ENCODE peak calls at places on chromosome 3, in five cellular contexts. One of them, this sample, is unnamed.

GRCh38 chr3:100702082-100703014 is 6.9 kb upstream of the TFG start:
- DNase-seq in IMR-90: no peak
- DNase-seq in suprapubic skin: no peak
- DNase-seq in upper lobe of left lung: no peak
- DNase-seq in transverse colon: no peak
- DNase-seq in this sample: no peak

GRCh38 chr3:152260026-152260425 is 8.7 kb upstream of the MBNL1 start:
- DNase-seq in IMR-90: peak
- DNase-seq in suprapubic skin: no peak
- DNase-seq in upper lobe of left lung: no peak
- DNase-seq in transverse colon: no peak
- DNase-seq in this sample: no peak

GRCh38 chr3:114179575-114179974 is 723 bp upstream of the DRD3 start:
- DNase-seq in IMR-90: peak
- DNase-seq in suprapubic skin: no peak
- DNase-seq in upper lobe of left lung: no peak
- DNase-seq in transverse colon: no peak
- DNase-seq in this sample: no peak

GRCh38 chr3:124587053-124587408 is 143.2 kb upstream of the UMPS start:
- DNase-seq in IMR-90: no peak
- DNase-seq in suprapubic skin: no peak
- DNase-seq in upper lobe of left lung: no peak
- DNase-seq in transverse colon: no peak
- DNase-seq in this sample: no peak

GRCh38 chr3:73783811-73784210 is 159.1 kb upstream of the PDZRN3 start:
- DNase-seq in IMR-90: no peak
- DNase-seq in suprapubic skin: no peak
- DNase-seq in upper lobe of left lung: no peak
- DNase-seq in transverse colon: no peak
- DNase-seq in this sample: no peak

GRCh38 chr3:46535746-46536145 is 30.4 kb downstream of the LRRC2 start:
- DNase-seq in IMR-90: no peak
- DNase-seq in suprapubic skin: no peak
- DNase-seq in upper lobe of left lung: no peak
- DNase-seq in transverse colon: no peak
- DNase-seq in this sample: no peak

GRCh38 chr3:155321418-155321817 is 27.9 kb upstream of the STRIT1 start:
- DNase-seq in IMR-90: peak
- DNase-seq in suprapubic skin: no peak
- DNase-seq in upper lobe of left lung: no peak
- DNase-seq in transverse colon: no peak
- DNase-seq in this sample: no peak

GRCh38 chr3:172181936-172182708 is 142.7 kb downstream of the FNDC3B start:
- DNase-seq in IMR-90: peak
- DNase-seq in suprapubic skin: no peak
- DNase-seq in upper lobe of left lung: no peak
- DNase-seq in transverse colon: no peak
- DNase-seq in this sample: no peak

GRCh38 chr3:53068176-53068575 is 22.3 kb upstream of the SFMBT1 start:
- DNase-seq in IMR-90: no peak
- DNase-seq in suprapubic skin: peak
- DNase-seq in upper lobe of left lung: no peak
- DNase-seq in transverse colon: no peak
- DNase-seq in this sample: no peak

GRCh38 chr3:52834871-52835501 is at the start of gene MUSTN1:
- DNase-seq in IMR-90: peak
- DNase-seq in suprapubic skin: no peak
- DNase-seq in upper lobe of left lung: no peak
- DNase-seq in transverse colon: no peak
- DNase-seq in this sample: peak

GRCh38 chr3:148930785-148931184 is 60.6 kb upstream of the GYG1 start:
- DNase-seq in IMR-90: peak
- DNase-seq in suprapubic skin: no peak
- DNase-seq in upper lobe of left lung: no peak
- DNase-seq in transverse colon: no peak
- DNase-seq in this sample: no peak

GRCh38 chr3:12875857-12876451 is 34.6 kb upstream of the RPL32 start:
- DNase-seq in IMR-90: no peak
- DNase-seq in suprapubic skin: no peak
- DNase-seq in upper lobe of left lung: peak
- DNase-seq in transverse colon: peak
- DNase-seq in this sample: peak

GRCh38 chr3:161689699-161690098 is 193.1 kb downstream of the OTOL1 start:
- DNase-seq in IMR-90: no peak
- DNase-seq in suprapubic skin: no peak
- DNase-seq in upper lobe of left lung: no peak
- DNase-seq in transverse colon: no peak
- DNase-seq in this sample: no peak

GRCh38 chr3:59866076-59866475 is 816.3 kb upstream of the CFAP20DC start:
- DNase-seq in IMR-90: no peak
- DNase-seq in suprapubic skin: no peak
- DNase-seq in upper lobe of left lung: no peak
- DNase-seq in transverse colon: no peak
- DNase-seq in this sample: no peak

GRCh38 chr3:128486692-128487537 is 6.1 kb downstream of the GATA2 start:
- DNase-seq in IMR-90: peak
- DNase-seq in suprapubic skin: peak
- DNase-seq in upper lobe of left lung: peak
- DNase-seq in transverse colon: no peak
- DNase-seq in this sample: no peak

GRCh38 chr3:172687501-172687900 is 23.4 kb downstream of the NCEH1 start:
- DNase-seq in IMR-90: no peak
- DNase-seq in suprapubic skin: no peak
- DNase-seq in upper lobe of left lung: no peak
- DNase-seq in transverse colon: no peak
- DNase-seq in this sample: no peak

GRCh38 chr3:52290596-52291507 is 3.2 kb downstream of the GLYCTK start:
- DNase-seq in IMR-90: no peak
- DNase-seq in suprapubic skin: peak
- DNase-seq in upper lobe of left lung: peak
- DNase-seq in transverse colon: no peak
- DNase-seq in this sample: no peak

GRCh38 chr3:14962762-14963161 is 15.4 kb downstream of the NR2C2 start:
- DNase-seq in IMR-90: peak
- DNase-seq in suprapubic skin: no peak
- DNase-seq in upper lobe of left lung: no peak
- DNase-seq in transverse colon: no peak
- DNase-seq in this sample: no peak

GRCh38 chr3:193520738-193521137 is 34.0 kb downstream of the ATP13A4 start:
- DNase-seq in IMR-90: no peak
- DNase-seq in suprapubic skin: no peak
- DNase-seq in upper lobe of left lung: no peak
- DNase-seq in transverse colon: no peak
- DNase-seq in this sample: no peak

GRCh38 chr3:151282921-151283320 is 4.6 kb upstream of the P2RY14 start:
- DNase-seq in IMR-90: peak
- DNase-seq in suprapubic skin: no peak
- DNase-seq in upper lobe of left lung: no peak
- DNase-seq in transverse colon: no peak
- DNase-seq in this sample: no peak

GRCh38 chr3:54931182-54931581 is 3.3 kb upstream of the LRTM1 start:
- DNase-seq in IMR-90: no peak
- DNase-seq in suprapubic skin: no peak
- DNase-seq in upper lobe of left lung: no peak
- DNase-seq in transverse colon: no peak
- DNase-seq in this sample: no peak

GRCh38 chr3:83946045-83946444 is 1012.7 kb upstream of the CADM2 start:
- DNase-seq in IMR-90: no peak
- DNase-seq in suprapubic skin: no peak
- DNase-seq in upper lobe of left lung: no peak
- DNase-seq in transverse colon: no peak
- DNase-seq in this sample: no peak

GRCh38 chr3:34956511-34956910 is 682.8 kb upstream of the ARPP21 start:
- DNase-seq in IMR-90: no peak
- DNase-seq in suprapubic skin: no peak
- DNase-seq in upper lobe of left lung: no peak
- DNase-seq in transverse colon: no peak
- DNase-seq in this sample: no peak

GRCh38 chr3:181838940-181839914 is 127.5 kb downstream of the SOX2 start:
- DNase-seq in IMR-90: no peak
- DNase-seq in suprapubic skin: no peak
- DNase-seq in upper lobe of left lung: no peak
- DNase-seq in transverse colon: no peak
- DNase-seq in this sample: no peak

GRCh38 chr3:159882367-159882766 is 106.3 kb upstream of the IL12A start:
- DNase-seq in IMR-90: no peak
- DNase-seq in suprapubic skin: no peak
- DNase-seq in upper lobe of left lung: no peak
- DNase-seq in transverse colon: no peak
- DNase-seq in this sample: no peak

GRCh38 chr3:183880121-183880520 is 4.6 kb downstream of the PARL start:
- DNase-seq in IMR-90: no peak
- DNase-seq in suprapubic skin: no peak
- DNase-seq in upper lobe of left lung: no peak
- DNase-seq in transverse colon: no peak
- DNase-seq in this sample: no peak

GRCh38 chr3:98901465-98902174 is at the start of gene DCBLD2:
- DNase-seq in IMR-90: peak
- DNase-seq in suprapubic skin: peak
- DNase-seq in upper lobe of left lung: peak
- DNase-seq in transverse colon: peak
- DNase-seq in this sample: peak
- TF ChIP-seq POLR2A in IMR-90: peak
- TF ChIP-seq POLR2A in suprapubic skin: peak
- TF ChIP-seq POLR2A in upper lobe of left lung: no peak
- TF ChIP-seq POLR2A in transverse colon: peak
- TF ChIP-seq POLR2A in this sample: peak

GRCh38 chr3:195397524-195397923 is 45.3 kb downstream of the ACAP2 start:
- DNase-seq in IMR-90: peak
- DNase-seq in suprapubic skin: no peak
- DNase-seq in upper lobe of left lung: no peak
- DNase-seq in transverse colon: no peak
- DNase-seq in this sample: no peak
- H3K4me3 ChIP-seq in IMR-90: no peak
- H3K4me3 ChIP-seq in suprapubic skin: no peak
- H3K4me3 ChIP-seq in upper lobe of left lung: no peak
- H3K4me3 ChIP-seq in transverse colon: no peak
- H3K4me3 ChIP-seq in this sample: no peak

GRCh38 chr3:42216820-42217416 is 49.1 kb downstream of the CCK start:
- DNase-seq in IMR-90: peak
- DNase-seq in suprapubic skin: no peak
- DNase-seq in upper lobe of left lung: no peak
- DNase-seq in transverse colon: no peak
- DNase-seq in this sample: no peak
- H3K27ac ChIP-seq in IMR-90: no peak
- H3K27ac ChIP-seq in suprapubic skin: no peak
- H3K27ac ChIP-seq in upper lobe of left lung: no peak
- H3K27ac ChIP-seq in transverse colon: no peak
- H3K27ac ChIP-seq in this sample: no peak

GRCh38 chr3:194824676-194825075 is 139.0 kb downstream of the FAM43A start:
- DNase-seq in IMR-90: peak
- DNase-seq in suprapubic skin: no peak
- DNase-seq in upper lobe of left lung: peak
- DNase-seq in transverse colon: no peak
- DNase-seq in this sample: no peak
- TF ChIP-seq POLR2A in IMR-90: no peak
- TF ChIP-seq POLR2A in suprapubic skin: no peak
- TF ChIP-seq POLR2A in upper lobe of left lung: no peak
- TF ChIP-seq POLR2A in transverse colon: no peak
- TF ChIP-seq POLR2A in this sample: no peak

GRCh38 chr3:32844914-32845313 is 27.1 kb downstream of the TRIM71 start:
- DNase-seq in IMR-90: no peak
- DNase-seq in suprapubic skin: no peak
- DNase-seq in upper lobe of left lung: no peak
- DNase-seq in transverse colon: no peak
- DNase-seq in this sample: no peak
- H3K4me3 ChIP-seq in IMR-90: no peak
- H3K4me3 ChIP-seq in suprapubic skin: no peak
- H3K4me3 ChIP-seq in upper lobe of left lung: no peak
- H3K4me3 ChIP-seq in transverse colon: no peak
- H3K4me3 ChIP-seq in this sample: no peak

GRCh38 chr3:23836536-23837230 is 30.9 kb downstream of the UBE2E1 start:
- DNase-seq in IMR-90: no peak
- DNase-seq in suprapubic skin: no peak
- DNase-seq in upper lobe of left lung: no peak
- DNase-seq in transverse colon: no peak
- DNase-seq in this sample: no peak

GRCh38 chr3:23832523-23832922 is 26.8 kb downstream of the UBE2E1 start:
- DNase-seq in IMR-90: no peak
- DNase-seq in suprapubic skin: no peak
- DNase-seq in upper lobe of left lung: no peak
- DNase-seq in transverse colon: no peak
- DNase-seq in this sample: no peak

GRCh38 chr3:23835087-23835486 is 29.3 kb downstream of the UBE2E1 start:
- DNase-seq in IMR-90: no peak
- DNase-seq in suprapubic skin: no peak
- DNase-seq in upper lobe of left lung: no peak
- DNase-seq in transverse colon: no peak
- DNase-seq in this sample: no peak

GRCh38 chr3:23835807-23836206 is 30.1 kb downstream of the UBE2E1 start:
- DNase-seq in IMR-90: no peak
- DNase-seq in suprapubic skin: no peak
- DNase-seq in upper lobe of left lung: no peak
- DNase-seq in transverse colon: no peak
- DNase-seq in this sample: no peak

GRCh38 chr3:23834082-23834870 is 28.5 kb downstream of the UBE2E1 start:
- DNase-seq in IMR-90: no peak
- DNase-seq in suprapubic skin: no peak
- DNase-seq in upper lobe of left lung: no peak
- DNase-seq in transverse colon: no peak
- DNase-seq in this sample: no peak
- H3K27ac ChIP-seq in IMR-90: no peak
- H3K27ac ChIP-seq in suprapubic skin: no peak
- H3K27ac ChIP-seq in upper lobe of left lung: no peak
- H3K27ac ChIP-seq in transverse colon: no peak
- H3K27ac ChIP-seq in this sample: no peak

GRCh38 chr3:123130079-123130726 is 63.4 kb downstream of the PDIA5 start:
- DNase-seq in IMR-90: no peak
- DNase-seq in suprapubic skin: no peak
- DNase-seq in upper lobe of left lung: no peak
- DNase-seq in transverse colon: peak
- DNase-seq in this sample: no peak
- TF ChIP-seq POLR2A in IMR-90: no peak
- TF ChIP-seq POLR2A in suprapubic skin: no peak
- TF ChIP-seq POLR2A in upper lobe of left lung: no peak
- TF ChIP-seq POLR2A in transverse colon: peak
- TF ChIP-seq POLR2A in this sample: no peak

GRCh38 chr3:195540526-195540925 is 2.6 kb downstream of the PPP1R2 start:
- DNase-seq in IMR-90: no peak
- DNase-seq in suprapubic skin: no peak
- DNase-seq in upper lobe of left lung: no peak
- DNase-seq in transverse colon: no peak
- DNase-seq in this sample: no peak
- H3K4me3 ChIP-seq in IMR-90: no peak
- H3K4me3 ChIP-seq in suprapubic skin: peak
- H3K4me3 ChIP-seq in upper lobe of left lung: peak
- H3K4me3 ChIP-seq in transverse colon: no peak
- H3K4me3 ChIP-seq in this sample: no peak

This sample was measured in ovary.